ENCODE peak calls at places on chromosomes 5 and 9, in nine cellular contexts. U is activated naive CD4-positive, alpha-beta T cell; G is H7; P is OCI-LY7; V is AG08396; R is hepatic stellate cell; L is HEK293T; D is iris pigment epithelial cell; I is EL. H is an unnamed sample.

GRCh38 chr9:34603610-34604231 is 8.2 kb downstream of the RPP25L start:
- DNase-seq in U (peak; percentile 75), G (peak; percentile 93), P (peak; percentile 78), V (peak; percentile 88), R (peak; percentile 87), L (peak; percentile 87), D (peak; percentile 60), I (peak; percentile 75), H (peak; percentile 85)

GRCh38 chr9:297104-297794 is 82.6 kb downstream of the DOCK8 start:
- DNase-seq in U (no peak), G (no peak), P (peak; percentile 45), V (no peak), R (no peak), L (no peak), D (no peak), I (no peak), H (no peak)

GRCh38 chr5:80569086-80569960 is 757 bp downstream of the ANKRD34B start:
- DNase-seq in U (no peak), G (peak; percentile 77), P (no peak), V (no peak), R (no peak), L (no peak), D (no peak), I (no peak), H (peak; percentile 53)

GRCh38 chr5:156121234-156121633 is 205.7 kb upstream of the SGCD start:
- DNase-seq in U (no peak), G (no peak), P (no peak), V (peak; percentile 13), R (no peak), L (no peak), D (peak; percentile 25), I (no peak), H (no peak)

GRCh38 chr9:97388721-97389238 is 23.1 kb upstream of the TDRD7 start:
- DNase-seq in U (no peak), G (peak; percentile 46), P (no peak), V (no peak), R (no peak), L (no peak), D (no peak), I (peak; percentile 23), H (no peak)

GRCh38 chr5:61599370-61600140 is 267.5 kb downstream of the ZSWIM6 start:
- DNase-seq in U (no peak), G (no peak), P (no peak), V (peak; percentile 43), R (no peak), L (no peak), D (peak; percentile 51), I (peak; percentile 44), H (no peak)

GRCh38 chr9:81374881-81375280 is 314.5 kb downstream of the TLE1 start:
- DNase-seq in U (no peak), G (no peak), P (no peak), V (no peak), R (no peak), L (no peak), D (no peak), I (no peak), H (no peak)

GRCh38 chr5:59562756-59563389 is 330.7 kb downstream of the PDE4D start:
- DNase-seq in U (no peak), G (no peak), P (peak; percentile 82), V (no peak), R (no peak), L (no peak), D (peak; percentile 95), I (peak; percentile 76), H (peak; percentile 55)

GRCh38 chr9:135248721-135249120 is 161.3 kb downstream of the OLFM1 start:
- DNase-seq in U (no peak), G (no peak), P (no peak), V (no peak), R (no peak), L (no peak), D (no peak), I (no peak), H (no peak)

GRCh38 chr9:98968596-98969337 is 25.1 kb downstream of the COL15A1 start:
- DNase-seq in U (no peak), G (peak; percentile 44), P (no peak), V (no peak), R (no peak), L (no peak), D (no peak), I (no peak), H (no peak)

GRCh38 chr5:109126481-109126880 is 283.3 kb downstream of the PJA2 start:
- DNase-seq in U (no peak), G (no peak), P (no peak), V (no peak), R (no peak), L (no peak), D (no peak), I (no peak), H (no peak)

GRCh38 chr5:107380654-107381053 is 290.1 kb downstream of the EFNA5 start:
- DNase-seq in U (no peak), G (no peak), P (no peak), V (no peak), R (no peak), L (no peak), D (no peak), I (no peak), H (no peak)

GRCh38 chr5:111278824-111279504 is 54.8 kb downstream of the CAMK4 start:
- DNase-seq in U (peak; percentile 94), G (peak; percentile 77), P (peak; percentile 59), V (peak; percentile 46), R (no peak), L (peak; percentile 69), D (peak; percentile 28), I (peak; percentile 46), H (peak; percentile 79)

GRCh38 chr9:34996905-34997279 is 7.3 kb downstream of the DNAJB5 start:
- DNase-seq in U (no peak), G (peak; percentile 1), P (no peak), V (no peak), R (peak; percentile 0), L (no peak), D (no peak), I (no peak), H (no peak)

GRCh38 chr5:169160405-169160901 is 140.5 kb downstream of the SLIT3 start:
- DNase-seq in U (no peak), G (peak; percentile 15), P (no peak), V (no peak), R (no peak), L (no peak), D (no peak), I (peak; percentile 68), H (no peak)

GRCh38 chr9:138119202-138120027 is 241.8 kb downstream of the CACNA1B start:
- DNase-seq in U (no peak), G (no peak), P (no peak), V (no peak), R (no peak), L (no peak), D (no peak), I (no peak), H (no peak)

GRCh38 chr5:119522841-119523240 is 70.5 kb downstream of the HSD17B4 start:
- DNase-seq in U (no peak), G (no peak), P (no peak), V (no peak), R (no peak), L (no peak), D (no peak), I (no peak), H (no peak)

GRCh38 chr5:33049845-33050244 is 338.7 kb downstream of the NPR3 start:
- DNase-seq in U (no peak), G (no peak), P (no peak), V (peak; percentile 81), R (peak; percentile 80), L (no peak), D (peak; percentile 94), I (peak; percentile 95), H (no peak)

GRCh38 chr9:91534374-91534773 is 110.7 kb upstream of the NFIL3 start:
- DNase-seq in U (no peak), G (no peak), P (no peak), V (no peak), R (no peak), L (no peak), D (peak; percentile 10), I (peak; percentile 44), H (no peak)

GRCh38 chr5:41722359-41722950 is 147.8 kb downstream of the OXCT1 start:
- DNase-seq in U (no peak), G (no peak), P (no peak), V (no peak), R (no peak), L (no peak), D (peak; percentile 19), I (peak; percentile 7), H (no peak)

GRCh38 chr9:130640681-130641080 is 23.7 kb upstream of the PRDM12 start:
- DNase-seq in U (no peak), G (peak; percentile 74), P (no peak), V (no peak), R (no peak), L (no peak), D (no peak), I (no peak), H (peak; percentile 53)

GRCh38 chr9:129550199-129550839 is 70.6 kb downstream of the C9orf50 start:
- DNase-seq in U (no peak), G (peak; percentile 85), P (no peak), V (peak; percentile 90), R (peak; percentile 62), L (no peak), D (peak; percentile 88), I (peak; percentile 72), H (no peak)

GRCh38 chr5:61423487-61424157 is 91.6 kb downstream of the ZSWIM6 start:
- DNase-seq in U (no peak), G (no peak), P (no peak), V (no peak), R (no peak), L (no peak), D (no peak), I (peak; percentile 25), H (no peak)

GRCh38 chr9:107750741-107751521 is 261.4 kb upstream of the KLF4 start:
- DNase-seq in U (no peak), G (no peak), P (no peak), V (peak; percentile 85), R (peak; percentile 82), L (no peak), D (peak; percentile 99), I (peak; percentile 99), H (no peak)

GRCh38 chr5:11903614-11904269 is 504 bp downstream of the CTNND2 start:
- DNase-seq in U (no peak), G (peak; percentile 81), P (no peak), V (peak; percentile 21), R (no peak), L (no peak), D (peak; percentile 13), I (no peak), H (peak; percentile 45)

GRCh38 chr5:115435065-115435775 is 109.4 kb downstream of the FEM1C start:
- DNase-seq in U (no peak), G (no peak), P (no peak), V (no peak), R (no peak), L (no peak), D (no peak), I (no peak), H (no peak)

GRCh38 chr5:58407042-58407709 is 52.7 kb downstream of the PLK2 start:
- DNase-seq in U (no peak), G (no peak), P (no peak), V (peak; percentile 50), R (peak; percentile 21), L (no peak), D (peak; percentile 89), I (peak; percentile 78), H (no peak)

GRCh38 chr5:2184563-2185540 is 302.1 kb upstream of the IRX4 start:
- DNase-seq in U (no peak), G (no peak), P (no peak), V (no peak), R (no peak), L (no peak), D (no peak), I (no peak), H (no peak)

GRCh38 chr9:68867066-68867465 is 146.8 kb downstream of the PRKACG start:
- DNase-seq in U (no peak), G (no peak), P (no peak), V (no peak), R (no peak), L (no peak), D (no peak), I (no peak), H (no peak)

GRCh38 chr9:136855461-136856077 is 3.4 kb downstream of the MAMDC4 start:
- DNase-seq in U (no peak), G (peak; percentile 62), P (no peak), V (no peak), R (no peak), L (no peak), D (no peak), I (no peak), H (no peak)

GRCh38 chr9:16154570-16155078 is 601.8 kb downstream of the CCDC171 start:
- DNase-seq in U (no peak), G (peak; percentile 88), P (peak; percentile 4), V (no peak), R (peak; percentile 21), L (peak; percentile 63), D (peak; percentile 60), I (no peak), H (peak; percentile 85)